ENCODE peak calls at places on chromosomes 5 and 9, in nine cellular contexts. X is tibial nerve, R is Panc1, C is ovary, K is astrocyte of the spinal cord, P is testis, Y is gastrocnemius medialis, G is fibroblast of villous mesenchyme, U is kidney epithelial cell. Z is an unnamed sample.

GRCh38 chr5:16616536-16617271 is at the start of gene RETREG1:
- DNase-seq in X (peak; percentile 49), R (no peak), C (peak; percentile 73), K (peak; percentile 6), P (peak; percentile 74), Y (peak; percentile 19), G (peak; percentile 12), U (no peak), Z (no peak)

GRCh38 chr9:118222375-118222774 is 518.2 kb downstream of the TLR4 start:
- DNase-seq in X (no peak), R (no peak), C (no peak), K (no peak), P (peak; percentile 21), Y (no peak), G (no peak), U (no peak), Z (no peak)

GRCh38 chr5:124654418-124654817 is 92.0 kb downstream of the ZNF608 start:
- DNase-seq in X (no peak), R (no peak), C (no peak), K (no peak), P (peak; percentile 50), Y (no peak), G (no peak), U (no peak), Z (no peak)

GRCh38 chr5:56964173-56964572 is 12.2 kb upstream of the MIER3 start:
- DNase-seq in X (no peak), R (no peak), C (no peak), K (no peak), P (no peak), Y (no peak), G (peak; percentile 35), U (no peak), Z (no peak)

GRCh38 chr5:83925321-83925877 is 204.7 kb upstream of the HAPLN1 start:
- DNase-seq in X (no peak), R (no peak), C (no peak), K (peak; percentile 91), P (no peak), Y (no peak), G (peak; percentile 39), U (peak; percentile 61), Z (peak; percentile 82)

GRCh38 chr5:171309526-171310333 is 682 bp downstream of the TLX3 start:
- DNase-seq in X (no peak), R (no peak), C (no peak), K (no peak), P (no peak), Y (no peak), G (no peak), U (no peak), Z (no peak)

GRCh38 chr5:9655641-9656040 is 25.5 kb upstream of the TAS2R1 start:
- DNase-seq in X (no peak), R (no peak), C (no peak), K (no peak), P (no peak), Y (no peak), G (peak; percentile 32), U (no peak), Z (no peak)

GRCh38 chr5:91166040-91166807 is 216.9 kb downstream of the ARRDC3 start:
- DNase-seq in X (no peak), R (no peak), C (no peak), K (peak; percentile 45), P (no peak), Y (no peak), G (peak; percentile 30), U (no peak), Z (peak; percentile 82)

GRCh38 chr9:70435948-70436347 is 21.5 kb upstream of the KLF9 start:
- DNase-seq in X (peak; percentile 50), R (no peak), C (no peak), K (peak; percentile 83), P (no peak), Y (no peak), G (peak; percentile 75), U (no peak), Z (peak; percentile 91)

GRCh38 chr5:65142511-65143011 is 339.2 kb downstream of the ADAMTS6 start:
- DNase-seq in X (no peak), R (no peak), C (no peak), K (peak; percentile 70), P (no peak), Y (no peak), G (peak; percentile 43), U (peak; percentile 25), Z (peak; percentile 55)

GRCh38 chr5:67031689-67032088 is 164.9 kb downstream of the CD180 start:
- DNase-seq in X (no peak), R (no peak), C (no peak), K (no peak), P (no peak), Y (no peak), G (no peak), U (no peak), Z (no peak)

GRCh38 chr9:31820426-31820825 is 564.0 kb upstream of the ACO1 start:
- DNase-seq in X (no peak), R (no peak), C (no peak), K (no peak), P (no peak), Y (no peak), G (no peak), U (no peak), Z (no peak)

GRCh38 chr9:122463828-122464632 is 13.7 kb downstream of the OR1J1 start:
- DNase-seq in X (no peak), R (no peak), C (no peak), K (no peak), P (peak; percentile 26), Y (no peak), G (no peak), U (no peak), Z (no peak)

DNA sequence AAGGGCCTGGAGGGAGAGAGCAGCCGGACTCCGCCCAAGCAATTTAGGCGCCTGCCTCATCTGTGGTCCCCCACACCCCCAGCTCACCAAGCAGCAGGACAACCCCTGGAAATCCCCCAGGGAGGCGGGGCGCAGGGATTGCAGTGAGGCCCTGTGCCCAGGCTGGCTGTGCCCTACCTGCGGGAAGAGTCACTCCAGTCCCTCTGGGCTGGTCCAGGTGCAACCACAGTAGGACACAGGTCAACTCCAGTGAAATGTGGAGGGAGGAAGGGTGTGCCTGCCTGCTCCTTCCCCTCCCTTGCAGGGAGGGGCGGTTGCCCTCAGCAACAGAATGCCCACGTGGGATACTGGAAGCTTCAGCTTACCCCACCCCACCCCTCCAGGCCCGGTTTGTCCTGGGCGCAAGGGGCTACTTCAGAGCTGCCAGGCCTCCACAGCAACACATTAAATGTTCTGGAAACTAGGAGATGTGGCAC is 22.7 kb downstream of the ABO start:
- DNase-seq in X (no peak), R (no peak), C (no peak), K (no peak), P (peak; percentile 21), Y (no peak), G (no peak), U (no peak), Z (no peak)
- TF ChIP-seq CTCF in X (no peak), R (no peak), C (no peak), K (no peak), P (no peak), Y (no peak), G (no peak), U (no peak), Z (no peak)

GRCh38 chr5:54649041-54649504 is 131.5 kb downstream of the SNX18 start:
- DNase-seq in X (no peak), R (no peak), C (no peak), K (no peak), P (no peak), Y (no peak), G (no peak), U (no peak), Z (no peak)

GRCh38 chr5:54643679-54644078 is 126.1 kb downstream of the SNX18 start:
- DNase-seq in X (no peak), R (no peak), C (no peak), K (peak; percentile 43), P (no peak), Y (no peak), G (peak; percentile 57), U (peak; percentile 53), Z (peak; percentile 91)

GRCh38 chr5:54644226-54644625 is 126.7 kb downstream of the SNX18 start:
- DNase-seq in X (no peak), R (no peak), C (no peak), K (peak; percentile 79), P (no peak), Y (no peak), G (no peak), U (peak; percentile 68), Z (peak; percentile 73)

GRCh38 chr5:54645888-54646284 is 128.3 kb downstream of the SNX18 start:
- DNase-seq in X (no peak), R (no peak), C (no peak), K (no peak), P (no peak), Y (no peak), G (no peak), U (no peak), Z (peak; percentile 51)

DNA sequence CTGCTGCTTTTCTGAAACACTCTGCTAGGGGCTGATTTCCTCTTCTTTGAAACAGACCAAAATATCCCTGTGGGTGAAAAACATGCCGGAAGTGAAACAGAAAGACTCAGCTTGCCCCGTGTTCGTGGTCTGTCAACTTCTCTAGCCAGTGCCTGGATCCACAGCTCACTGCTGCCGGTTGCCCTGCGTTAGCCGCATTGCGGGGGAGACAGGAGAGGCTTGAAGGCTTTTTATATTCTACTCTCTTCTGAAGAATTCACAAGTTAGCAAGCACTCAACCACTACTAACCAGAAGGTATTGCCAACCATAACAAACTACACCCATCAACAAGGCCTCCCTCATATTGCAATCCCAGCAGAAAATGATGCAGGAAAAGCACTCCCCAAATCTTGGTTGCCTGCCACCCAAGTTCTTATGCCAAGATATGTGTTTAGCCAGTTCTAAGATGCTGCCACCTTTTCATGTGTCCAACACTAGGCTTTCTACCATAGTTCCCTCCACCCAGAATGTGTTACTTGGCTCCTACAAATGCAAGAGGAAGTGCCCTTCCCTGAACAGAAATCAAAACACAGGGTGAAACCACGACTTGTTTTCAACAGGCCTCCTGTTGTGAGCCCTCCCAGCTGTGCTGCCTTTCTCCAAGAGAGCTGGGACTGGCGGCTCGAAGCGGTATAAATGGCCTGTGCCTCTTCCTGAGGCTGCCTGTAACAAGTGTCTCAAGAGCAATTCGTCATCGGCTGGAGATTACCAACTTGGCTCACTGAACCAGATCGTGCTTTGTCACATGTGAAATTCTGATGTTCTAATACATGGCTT is 128.9 kb downstream of the SNX18 start:
- DNase-seq in X (peak; percentile 65), R (no peak), C (peak; percentile 81), K (peak; percentile 96), P (peak; percentile 60), Y (peak; percentile 73), G (peak; percentile 83), U (peak; percentile 29), Z (peak; percentile 92)
- H3K4me3 ChIP-seq in X (no peak overlapping the region), R (no peak overlapping the region), C (peak overlapping the region; percentile 7), K (no peak overlapping the region), P (no peak overlapping the region), Y (no peak overlapping the region), G (no peak overlapping the region), U (no peak overlapping the region), Z (no peak overlapping the region)

GRCh38 chr9:14824481-14824880 is 85.7 kb downstream of the FREM1 start:
- DNase-seq in X (no peak), R (no peak), C (no peak), K (no peak), P (no peak), Y (no peak), G (no peak), U (no peak), Z (no peak)
- TF ChIP-seq CTCF in X (no peak), R (no peak), C (no peak), K (no peak), P (no peak), Y (no peak), G (no peak), U (no peak), Z (no peak)

GRCh38 chr9:114501786-114502682 is 3.2 kb downstream of the WHRN start:
- DNase-seq in X (no peak), R (no peak), C (no peak), K (peak; percentile 63), P (no peak), Y (no peak), G (peak; percentile 55), U (no peak), Z (no peak)
- H3K4me3 ChIP-seq in X (no peak overlapping the region), R (peak overlapping the region; percentile 86), C (peak overlapping the region; percentile 12), K (no peak overlapping the region), P (no peak overlapping the region), Y (no peak overlapping the region), G (no peak overlapping the region), U (no peak overlapping the region), Z (no peak overlapping the region)

Z was measured in fibroblast of pulmonary artery.